ENCODE peak calls at places on chromosomes 2 and 18, in five cellular contexts. N is A172, H is nephron progenitor cell, M is GM04503, D is EL. B is an unnamed sample.

GRCh38 chr2:134216152-134216829 is 37.6 kb upstream of the MGAT5 start:
- DNase-seq in N (no peak), H (no peak), M (no peak), D (no peak), B (no peak)

GRCh38 chr2:27100036-27100435 is 13.5 kb downstream of the KHK start:
- DNase-seq in N (no peak), H (no peak), M (no peak), D (no peak), B (no peak)

GRCh38 chr2:45649457-45649854 is 2.0 kb upstream of the PRKCE start:
- DNase-seq in N (no peak), H (no peak), M (no peak), D (peak; percentile 11), B (peak; percentile 29)

GRCh38 chr2:26588576-26588975 is 52.6 kb downstream of the CIB4 start:
- DNase-seq in N (no peak), H (no peak), M (no peak), D (no peak), B (no peak)

GRCh38 chr2:122734756-122735155 is 979.3 kb downstream of the TSN start:
- DNase-seq in N (no peak), H (no peak), M (no peak), D (peak; percentile 48), B (no peak)

GRCh38 chr2:218405365-218406208 is 5.9 kb downstream of the CTDSP1 start:
- DNase-seq in N (no peak), H (no peak), M (no peak), D (no peak), B (peak; percentile 15)

GRCh38 chr2:43169987-43170732 is 56.2 kb downstream of the ZFP36L2 start:
- DNase-seq in N (no peak), H (peak; percentile 46), M (no peak), D (no peak), B (peak; percentile 44)

GRCh38 chr18:35171315-35171987 is 69.4 kb upstream of the ZNF397 start:
- DNase-seq in N (no peak), H (no peak), M (no peak), D (no peak), B (no peak)

GRCh38 chr18:8994603-8995002 is 107.9 kb upstream of the NDUFV2 start:
- DNase-seq in N (no peak), H (no peak), M (no peak), D (no peak), B (no peak)

GRCh38 chr2:70919672-70920366 is 15.9 kb upstream of the ATP6V1B1 start:
- DNase-seq in N (peak; percentile 81), H (peak; percentile 87), M (peak; percentile 31), D (peak; percentile 73), B (peak; percentile 75)

GRCh38 chr18:63422862-63423304 is 607 bp upstream of the VPS4B start:
- DNase-seq in N (no peak), H (no peak), M (no peak), D (no peak), B (no peak)

GRCh38 chr2:178241852-178242551 is 47.7 kb downstream of the OSBPL6 start:
- DNase-seq in N (peak; percentile 89), H (peak; percentile 12), M (peak; percentile 86), D (peak; percentile 89), B (peak; percentile 92)

GRCh38 chr2:156430978-156431358 is 5.2 kb upstream of the GPD2 start:
- DNase-seq in N (peak; percentile 66), H (no peak), M (no peak), D (peak; percentile 64), B (peak; percentile 61)